ENCODE peak calls at places on chromosome 3, in five cellular contexts. H is mammary epithelial cell, Y is fibroblast of lung, T is body of pancreas, W is stomach. G is an unnamed sample.

GRCh38 chr3:15011174-15011573 is 53.9 kb downstream of the MRPS25 start:
- DNase-seq in W (no peak), H (peak; percentile 35), T (no peak), Y (peak; percentile 33), G (no peak)

GRCh38 chr3:8319935-8320634 is 181.5 kb upstream of the LMCD1 start:
- DNase-seq in T (no peak), W (no peak), Y (peak; percentile 83), H (peak; percentile 60), G (peak; percentile 39)

GRCh38 chr3:61009025-61009424 is 242.2 kb downstream of the FHIT start:
- DNase-seq in T (no peak), H (no peak), Y (no peak), W (no peak), G (no peak)

GRCh38 chr3:172965256-172965655 is 175.8 kb downstream of the SPATA16 start:
- DNase-seq in Y (peak; percentile 92), W (no peak), H (peak; percentile 1), T (no peak), G (no peak)

GRCh38 chr3:99473321-99473751 is 165.1 kb upstream of the COL8A1 start:
- DNase-seq in H (peak; percentile 48), W (no peak), T (no peak), Y (peak; percentile 86), G (peak; percentile 55)

GRCh38 chr3:40332684-40333083 is 23.2 kb downstream of the EIF1B start:
- DNase-seq in T (no peak), W (no peak), Y (no peak), H (no peak), G (no peak)

GRCh38 chr3:101050866-101051265 is 57.6 kb upstream of the ABI3BP start:
- DNase-seq in Y (no peak), H (no peak), T (no peak), W (no peak), G (no peak)

GRCh38 chr3:96813820-96814580 is 394 bp upstream of the EPHA6 start:
- DNase-seq in Y (peak; percentile 58), H (peak; percentile 37), T (peak; percentile 65), W (peak; percentile 35), G (peak; percentile 72)

GRCh38 chr3:14298442-14298841 is 104.0 kb upstream of the SLC6A6 start:
- DNase-seq in T (no peak), W (no peak), H (no peak), Y (no peak), G (no peak)

GRCh38 chr3:58206406-58207011 is 4.3 kb downstream of the DNASE1L3 start:
- DNase-seq in H (peak; percentile 69), Y (peak; percentile 61), T (no peak), W (no peak), G (peak; percentile 64)

GRCh38 chr3:29227307-29227706 is 53.6 kb upstream of the RBMS3 start:
- DNase-seq in Y (no peak), H (no peak), T (no peak), W (no peak), G (no peak)

GRCh38 chr3:46938118-46938517 is 38.4 kb downstream of the CCDC12 start:
- DNase-seq in Y (no peak), H (no peak), T (peak; percentile 69), W (no peak), G (no peak)

GRCh38 chr3:136075218-136075808 is 109.8 kb downstream of the PPP2R3A start:
- DNase-seq in Y (peak; percentile 63), H (peak; percentile 53), W (peak; percentile 70), T (peak; percentile 78), G (peak; percentile 86)

GRCh38 chr3:72820405-72820804 is 27.8 kb downstream of the SHQ1 start:
- DNase-seq in T (peak; percentile 65), Y (peak; percentile 79), H (peak; percentile 26), W (peak; percentile 59), G (peak; percentile 70)

GRCh38 chr3:139388961-139389551 is 391 bp downstream of the COPB2 start:
- DNase-seq in Y (peak; percentile 2), H (no peak), T (no peak), W (peak; percentile 26), G (no peak)

GRCh38 chr3:108420926-108421325 is 89.5 kb downstream of the MYH15 start:
- DNase-seq in Y (peak; percentile 92), W (no peak), T (no peak), H (peak; percentile 97), G (peak; percentile 85)

GRCh38 chr3:5251196-5251583 is 63.7 kb downstream of the EDEM1 start:
- DNase-seq in W (no peak), H (no peak), Y (no peak), T (no peak), G (no peak)

DNA sequence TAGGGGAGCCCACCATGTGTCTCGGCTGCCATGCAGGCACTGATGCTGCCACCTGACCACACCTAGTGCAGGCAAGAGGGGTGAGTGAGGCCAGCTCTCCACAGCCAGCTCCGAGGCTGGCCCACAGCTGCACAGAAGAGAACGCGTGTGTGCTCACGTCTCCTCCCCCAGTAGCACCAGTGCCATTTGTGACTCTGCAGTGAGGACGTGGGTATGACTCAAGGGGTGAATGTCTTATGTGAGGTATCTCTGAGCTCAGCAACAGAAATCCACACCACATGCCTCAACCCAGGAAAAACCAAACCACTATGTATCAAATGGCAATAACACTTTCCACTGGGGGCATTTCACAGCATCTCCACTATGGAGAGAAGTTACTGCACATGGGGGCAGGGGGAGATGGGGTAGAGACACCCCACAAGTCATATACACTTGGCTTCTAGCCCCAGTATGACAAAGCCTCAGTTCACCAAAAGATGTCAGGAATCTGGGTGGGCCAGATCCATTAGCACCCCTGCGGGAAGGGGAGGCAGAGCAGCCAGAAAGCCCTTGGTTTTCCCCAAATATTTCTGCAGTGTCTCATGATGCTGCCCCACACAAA is 87.6 kb downstream of the LRIG1 start:
- DNase-seq in W (peak; percentile 17), H (no peak), Y (peak; percentile 98), T (no peak), G (no peak)
- TF ChIP-seq CTCF in W (no peak), H (no peak), Y (no peak), T (no peak), G (no peak)

DNA sequence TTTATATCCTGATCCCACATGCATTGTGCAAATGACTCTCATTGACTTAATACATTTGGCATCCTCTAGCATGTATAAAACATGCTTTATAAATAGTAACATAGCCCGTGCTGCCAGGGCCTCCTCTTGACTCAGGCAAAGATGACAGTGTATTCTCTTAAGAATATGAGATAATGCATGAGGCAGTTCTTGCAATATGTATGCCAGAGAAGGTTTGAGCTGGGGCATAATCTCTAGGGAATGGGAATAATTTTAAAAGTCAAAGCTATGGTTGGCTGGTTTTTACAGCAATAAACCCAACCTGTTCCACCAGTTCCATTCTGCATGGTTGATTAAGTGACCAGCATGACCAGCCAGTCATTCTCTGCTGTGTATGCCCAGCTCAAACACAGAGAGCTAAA is 179.0 kb upstream of the PFN2 start:
- DNase-seq in H (peak; percentile 40), T (no peak), W (no peak), Y (peak; percentile 87), G (peak; percentile 13)
- TF ChIP-seq CTCF in H (no peak), T (no peak), W (no peak), Y (no peak), G (no peak)

DNA sequence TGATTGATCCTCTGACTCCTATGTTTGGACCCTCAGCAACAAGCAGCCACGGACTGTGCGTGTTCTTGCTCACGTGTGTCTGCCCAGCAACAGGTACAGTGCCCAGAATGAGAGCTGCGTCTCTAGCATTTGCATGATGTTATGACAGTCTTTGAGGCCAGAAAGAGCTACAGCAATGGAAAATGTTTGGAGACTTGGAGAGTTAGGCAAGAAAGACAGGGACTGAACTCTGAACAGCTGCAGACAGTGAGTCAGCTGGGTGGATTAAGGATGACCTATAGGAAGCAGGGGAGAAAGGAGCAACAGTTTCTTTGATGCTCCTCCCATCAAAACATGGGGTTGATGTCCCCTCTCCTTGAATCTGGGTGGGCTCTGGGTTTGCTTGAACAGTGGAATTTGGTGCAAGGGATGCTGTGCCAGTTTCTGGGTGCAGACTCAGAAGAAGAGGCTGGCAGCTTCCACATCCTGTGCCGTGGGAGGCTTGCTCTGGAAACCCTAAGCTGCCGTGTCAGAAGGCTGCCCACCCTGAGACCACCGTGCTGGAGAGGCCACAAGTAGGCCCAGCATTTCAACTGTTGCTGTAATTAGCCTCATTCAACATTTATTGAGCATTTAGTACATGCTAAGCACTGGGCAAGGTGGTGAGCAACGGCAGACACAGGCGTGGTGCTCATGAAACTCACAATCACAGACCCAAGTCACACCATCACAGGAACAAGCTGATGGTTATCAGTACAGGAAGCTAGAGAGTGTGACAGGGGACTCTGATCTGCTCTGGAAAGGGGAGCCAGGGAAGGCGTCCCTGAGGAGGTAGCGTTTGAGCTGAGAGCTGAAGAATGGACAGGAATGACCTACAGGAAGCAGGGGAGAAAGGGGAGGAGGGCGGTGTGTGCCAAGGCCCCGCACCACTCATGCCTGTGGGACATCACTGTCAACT is 21.7 kb downstream of the CCR9 start:
- DNase-seq in T (no peak), H (no peak), W (no peak), Y (peak; percentile 64), G (peak; percentile 20)
- TF ChIP-seq CTCF in T (no peak), H (no peak), W (no peak), Y (no peak), G (no peak)

GRCh38 chr3:49607796-49608195 is 53.5 kb downstream of the BSN start:
- DNase-seq in Y (no peak), H (no peak), T (no peak), W (peak; percentile 16), G (no peak)
- TF ChIP-seq CTCF in Y (no peak), H (peak; percentile 24), T (peak; percentile 14), W (peak; percentile 12), G (no peak)

GRCh38 chr3:197027151-197027895 is 2.3 kb downstream of the MELTF start:
- DNase-seq in H (peak; percentile 54), Y (peak; percentile 75), W (no peak), T (no peak), G (no peak)

GRCh38 chr3:197025736-197026480 is 3.7 kb downstream of the MELTF start:
- DNase-seq in W (no peak), H (no peak), T (no peak), Y (no peak), G (no peak)

GRCh38 chr3:197027896-197028710 is 1.5 kb downstream of the MELTF start:
- DNase-seq in T (no peak), H (no peak), Y (no peak), W (no peak), G (no peak)

GRCh38 chr3:197024881-197025735 is 4.5 kb downstream of the MELTF start:
- DNase-seq in W (no peak), T (no peak), Y (no peak), H (no peak), G (no peak)

GRCh38 chr3:197026481-197026866 is 3.1 kb downstream of the MELTF start:
- DNase-seq in W (no peak), T (no peak), Y (no peak), H (no peak), G (no peak)
- TF ChIP-seq CTCF in W (no peak), T (no peak), Y (no peak), H (no peak), G (no peak)